ENCODE peak calls at places on chromosomes 7 and 10, in eight cellular contexts. J, Y, V, Q, I, M, H and E are unnamed samples. For H3K27me3 and H3K36me3, the result is how much of the 10 kb centered on the place peaks cover.

GRCh38 chr7:84455788-84456187 is 261.2 kb upstream of the SEMA3A start:
- DNase-seq in J (no peak), Y (peak), V (no peak), Q (no peak), I (peak), M (no peak), H (no peak), E (no peak)

GRCh38 chr10:73486601-73487000 is 9.2 kb downstream of the PPP3CB start:
- DNase-seq in J (no peak), Y (no peak), V (no peak), Q (no peak), I (no peak), M (no peak), H (no peak), E (no peak)

GRCh38 chr10:33381897-33382578 is 47.6 kb upstream of the NRP1 start:
- DNase-seq in J (peak), Y (peak), V (no peak), Q (no peak), I (peak), M (no peak), H (peak), E (peak)

GRCh38 chr7:99782012-99782953 is 1.7 kb downstream of the CYP3A4 start:
- DNase-seq in J (no peak), Y (no peak), V (no peak), Q (no peak), I (no peak), M (no peak), H (no peak), E (no peak)

GRCh38 chr10:4812952-4813351 is 13.1 kb upstream of the AKR1E2 start:
- DNase-seq in J (no peak), Y (peak), V (no peak), Q (peak), I (peak), M (no peak), H (no peak), E (no peak)

GRCh38 chr7:27547401-27547800 is 115.3 kb downstream of the HIBADH start:
- DNase-seq in J (no peak), Y (peak), V (no peak), Q (no peak), I (no peak), M (no peak), H (no peak), E (no peak)

GRCh38 chr7:1852781-1853618 is 182.9 kb downstream of the ELFN1 start:
- DNase-seq in J (no peak), Y (no peak), V (peak), Q (peak), I (no peak), M (no peak), H (no peak), E (no peak)

GRCh38 chr10:104317195-104318095 is 20.8 kb downstream of the ITPRIP start:
- DNase-seq in J (no peak), Y (peak), V (no peak), Q (peak), I (peak), M (no peak), H (no peak), E (peak)

GRCh38 chr7:133586253-133586652 is 333.4 kb downstream of the EXOC4 start:
- DNase-seq in J (no peak), Y (no peak), V (no peak), Q (no peak), I (no peak), M (no peak), H (no peak), E (no peak)
- H3K4me3 ChIP-seq in J (no peak), Y (no peak), V (no peak), Q (no peak), I (no peak), M (no peak), H (no peak), E (no peak)

DNA sequence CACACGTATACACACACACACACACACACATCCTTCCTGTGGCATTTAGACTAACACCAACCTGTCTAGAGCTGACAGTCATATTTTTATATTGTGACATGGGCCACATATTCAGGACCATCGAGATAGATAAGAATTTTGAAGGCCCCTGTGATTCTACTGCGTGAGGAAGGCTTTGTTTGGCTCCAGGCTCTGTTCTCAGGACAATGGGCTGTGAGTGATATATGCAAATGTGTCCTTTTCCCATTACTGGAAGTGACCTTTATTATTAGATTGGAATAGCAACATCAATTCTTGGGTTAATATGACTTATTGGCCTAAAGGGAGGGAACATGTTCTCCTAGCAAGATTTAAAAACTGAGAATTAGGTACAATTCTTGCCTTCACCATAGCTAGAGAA is 156.1 kb downstream of the SPAG6 start:
- DNase-seq in J (no peak), Y (no peak), V (no peak), Q (no peak), I (no peak), M (no peak), H (no peak), E (no peak)
- H3K27me3 ChIP-seq in J (under half), Y (under half), V (under half), Q (under half), I (under half), M (under half), H (under half), E (under half)

DNA sequence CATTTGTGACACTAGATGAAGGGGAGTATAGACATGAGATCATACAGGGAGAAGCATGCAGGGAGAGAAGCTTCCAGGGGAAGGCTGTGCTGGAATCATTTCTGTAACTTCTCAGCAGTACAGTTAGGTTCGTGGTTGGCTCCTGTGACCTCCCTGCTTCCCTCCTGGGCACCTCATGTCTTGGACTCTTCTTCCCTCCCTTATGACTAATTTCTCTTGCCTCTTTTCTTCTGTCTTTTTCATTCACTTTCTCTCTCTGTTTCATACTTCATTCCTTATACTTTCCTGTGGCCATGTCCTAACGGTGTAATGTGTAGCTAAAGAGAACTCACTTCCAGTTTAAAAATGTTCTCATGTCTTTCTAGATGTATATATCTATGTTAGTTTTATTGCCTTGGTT is 19.1 kb upstream of the HKDC1 start:
- DNase-seq in J (no peak), Y (peak), V (no peak), Q (no peak), I (no peak), M (no peak), H (no peak), E (no peak)
- H3K36me3 ChIP-seq in J (under half), Y (under half), V (half or more), Q (half or more), I (under half), M (half or more), H (under half), E (under half)

GRCh38 chr7:57437581-57437980 is 12.4 kb upstream of the ZNF716 start:
- DNase-seq in J (no peak), Y (no peak), V (no peak), Q (no peak), I (no peak), M (no peak), H (no peak), E (no peak)

GRCh38 chr7:57438244-57438643 is 11.7 kb upstream of the ZNF716 start:
- DNase-seq in J (no peak), Y (no peak), V (no peak), Q (no peak), I (no peak), M (no peak), H (no peak), E (no peak)

GRCh38 chr7:57427146-57427545 is 22.8 kb upstream of the ZNF716 start:
- DNase-seq in J (no peak), Y (no peak), V (no peak), Q (no peak), I (no peak), M (no peak), H (no peak), E (no peak)

GRCh38 chr7:57427594-57427993 is 22.4 kb upstream of the ZNF716 start:
- DNase-seq in J (no peak), Y (no peak), V (no peak), Q (no peak), I (no peak), M (no peak), H (no peak), E (no peak)

GRCh38 chr7:57432583-57432982 is 17.4 kb upstream of the ZNF716 start:
- DNase-seq in J (no peak), Y (no peak), V (no peak), Q (no peak), I (no peak), M (no peak), H (no peak), E (no peak)
- H3K4me3 ChIP-seq in J (no peak), Y (no peak), V (no peak), Q (no peak), I (no peak), M (no peak), H (no peak), E (no peak)

GRCh38 chr10:398954-399353 is 263.7 kb downstream of the ZMYND11 start:
- DNase-seq in J (no peak), Y (no peak), V (no peak), Q (no peak), I (no peak), M (no peak), H (no peak), E (no peak)
- H3K27me3 ChIP-seq in J (under half), Y (under half), V (under half), Q (under half), I (under half), M (under half), H (under half), E (under half)

GRCh38 chr7:833601-834258 is 1.5 kb downstream of the SUN1 start:
- DNase-seq in J (no peak), Y (peak), V (no peak), Q (peak), I (no peak), M (no peak), H (no peak), E (no peak)

GRCh38 chr7:834277-834676 is 2.0 kb downstream of the SUN1 start:
- DNase-seq in J (no peak), Y (no peak), V (no peak), Q (no peak), I (no peak), M (no peak), H (no peak), E (no peak)

GRCh38 chr7:832968-833424 is 720 bp downstream of the SUN1 start:
- DNase-seq in J (no peak), Y (no peak), V (no peak), Q (no peak), I (no peak), M (no peak), H (no peak), E (no peak)

GRCh38 chr7:831596-832291 is 532 bp upstream of the SUN1 start:
- DNase-seq in J (no peak), Y (peak), V (no peak), Q (peak), I (peak), M (no peak), H (no peak), E (no peak)

DNA sequence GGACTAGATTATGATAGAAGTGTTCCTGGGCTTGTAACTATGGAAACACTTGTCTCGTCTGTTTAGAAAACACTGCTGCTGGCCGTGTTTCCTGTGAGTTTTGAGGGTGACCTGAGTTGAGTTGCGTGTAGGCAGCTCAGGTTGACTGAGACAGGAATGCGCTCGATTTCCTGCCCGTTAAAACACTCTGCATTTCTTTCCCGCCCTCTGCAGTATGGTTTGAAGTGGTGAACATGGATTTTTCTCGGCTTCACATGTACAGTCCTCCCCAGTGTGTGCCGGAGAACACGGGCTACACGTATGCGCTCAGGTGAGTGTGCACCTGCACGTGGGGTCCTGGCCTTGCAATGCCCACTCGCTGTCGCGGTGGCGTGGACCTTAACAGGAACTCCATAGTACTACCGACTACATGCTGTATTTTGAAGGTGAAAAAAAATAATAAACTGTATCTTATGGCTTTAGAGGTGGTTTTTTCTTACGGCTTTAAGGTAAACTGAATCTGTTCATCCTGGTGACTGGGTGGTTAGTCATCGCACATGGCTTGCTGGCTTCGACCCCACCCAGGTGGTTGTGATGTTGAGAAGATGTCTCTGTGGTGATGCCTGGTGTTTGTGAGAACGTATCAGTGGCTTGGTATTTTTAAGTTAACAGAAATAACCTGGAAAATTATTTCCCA is at the start of gene SUN1:
- DNase-seq in J (no peak), Y (peak), V (no peak), Q (peak), I (peak), M (no peak), H (no peak), E (no peak)
- H3K36me3 ChIP-seq in J (under half), Y (under half), V (under half), Q (under half), I (under half), M (under half), H (under half), E (under half)

DNA sequence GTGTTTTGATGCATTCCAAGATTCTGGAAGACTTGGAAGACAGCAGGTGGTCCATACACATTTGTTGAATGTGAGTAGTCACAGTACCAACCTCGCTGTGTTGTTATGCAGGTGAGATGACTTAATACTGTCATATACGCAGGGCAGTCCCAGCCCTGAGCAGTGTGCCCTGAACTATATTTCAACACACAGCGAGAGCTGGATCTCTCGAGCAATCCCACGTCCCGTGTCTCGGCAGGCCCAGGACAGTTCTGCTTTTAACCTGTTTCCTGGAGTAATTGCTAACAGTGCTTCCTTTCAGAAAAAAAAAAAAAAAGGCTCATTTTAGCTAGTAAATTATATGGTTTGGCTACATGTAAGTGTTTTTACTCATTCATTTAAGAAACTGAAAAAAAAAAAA is 179.7 kb downstream of the PRKCQ start:
- DNase-seq in J (no peak), Y (no peak), V (no peak), Q (no peak), I (no peak), M (no peak), H (no peak), E (no peak)
- H3K4me3 ChIP-seq in J (no peak), Y (no peak), V (no peak), Q (no peak), I (no peak), M (no peak), H (no peak), E (no peak)

GRCh38 chr10:118666350-118666749 is 70.9 kb upstream of the PRLHR start:
- DNase-seq in J (no peak), Y (no peak), V (no peak), Q (no peak), I (no peak), M (no peak), H (no peak), E (no peak)

GRCh38 chr10:118664321-118664720 is 68.9 kb upstream of the PRLHR start:
- DNase-seq in J (no peak), Y (no peak), V (no peak), Q (no peak), I (no peak), M (no peak), H (no peak), E (peak)

GRCh38 chr10:118658762-118659161 is 63.3 kb upstream of the PRLHR start:
- DNase-seq in J (no peak), Y (no peak), V (no peak), Q (no peak), I (no peak), M (no peak), H (no peak), E (no peak)

GRCh38 chr10:118663176-118663575 is 67.7 kb upstream of the PRLHR start:
- DNase-seq in J (no peak), Y (no peak), V (no peak), Q (no peak), I (no peak), M (no peak), H (no peak), E (no peak)

DNA sequence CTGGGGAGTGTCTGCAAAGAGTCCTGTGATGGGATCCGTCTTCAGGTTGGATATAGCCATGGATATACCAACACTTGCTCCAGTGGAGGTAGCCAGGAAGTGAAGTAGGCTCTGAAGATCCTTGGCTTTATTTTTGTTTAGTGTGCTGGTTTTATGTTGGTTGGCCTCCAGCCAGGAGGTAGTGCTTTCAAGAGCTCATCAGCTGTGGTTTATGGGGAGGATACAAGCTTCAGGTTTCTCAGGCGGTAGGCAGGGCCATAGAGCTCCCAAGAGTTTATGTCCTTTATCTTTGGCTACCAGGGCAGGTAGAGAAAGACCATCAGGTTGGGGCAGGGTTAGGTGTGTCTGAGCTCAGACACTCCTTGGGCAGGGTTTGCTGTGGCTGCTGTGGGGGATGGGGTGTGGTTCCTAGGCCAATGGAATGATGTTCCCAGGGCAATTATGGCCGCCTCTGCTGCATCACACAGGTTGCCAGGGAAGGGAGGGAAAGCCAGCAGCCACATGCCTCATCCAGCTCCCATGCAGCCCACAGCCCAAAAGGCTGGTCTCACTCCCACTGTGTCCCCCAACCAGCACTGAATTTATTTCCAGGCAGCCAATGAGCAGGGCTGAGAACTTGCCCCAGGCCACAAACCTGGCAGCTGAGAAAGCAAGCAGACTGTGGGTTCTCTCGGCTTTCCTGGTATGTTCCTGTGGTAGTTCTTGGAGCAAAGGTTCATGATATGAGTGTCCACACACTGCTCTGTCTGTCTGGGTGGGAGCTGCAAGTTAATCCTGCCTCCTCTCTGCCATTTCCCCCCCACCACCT is 67.0 kb upstream of the PRLHR start:
- DNase-seq in J (peak), Y (no peak), V (no peak), Q (no peak), I (no peak), M (no peak), H (no peak), E (no peak)
- H3K27me3 ChIP-seq in J (under half), Y (under half), V (half or more), Q (under half), I (under half), M (under half), H (under half), E (under half)